ENCODE peak calls at places on chromosomes 16 and 17, in six cellular contexts. Y, D, L, H, C and J are unnamed samples. For H3K36me3 and H3K27me3, the result is how much of the 10 kb centered on the place peaks cover.

GRCh38 chr16:84279871-84280270 is 14.8 kb upstream of the WFDC1 start:
- DNase-seq in D (no peak), C (no peak), H (no peak), L (no peak), Y (no peak), J (no peak)

GRCh38 chr16:15782573-15783365 is 74.1 kb downstream of the MYH11 start:
- DNase-seq in L (no peak), D (no peak), C (no peak), Y (peak), H (peak), J (no peak)

GRCh38 chr16:17070882-17071592 is 399.7 kb downstream of the XYLT1 start:
- DNase-seq in L (no peak), C (peak), H (peak), D (peak), Y (peak), J (peak)

GRCh38 chr17:77802811-77803220 is 155.7 kb upstream of the TNRC6C start:
- DNase-seq in C (no peak), Y (peak), L (no peak), H (peak), D (no peak), J (peak)

GRCh38 chr17:1227917-1228751 is 42.1 kb upstream of the BHLHA9 start:
- DNase-seq in L (peak), D (no peak), Y (peak), C (peak), H (peak), J (no peak)

GRCh38 chr17:55479903-55480302 is 31.3 kb downstream of the SMIM36 start:
- DNase-seq in D (no peak), Y (peak), L (no peak), H (no peak), C (peak), J (no peak)

GRCh38 chr16:22926105-22926751 is 112.3 kb downstream of the HS3ST2 start:
- DNase-seq in H (no peak), L (no peak), D (no peak), Y (peak), C (no peak), J (no peak)

GRCh38 chr16:87598431-87598830 is 3.9 kb upstream of the JPH3 start:
- DNase-seq in C (no peak), L (no peak), D (no peak), Y (no peak), H (no peak), J (no peak)

GRCh38 chr16:15777533-15778203 is 79.2 kb downstream of the MYH11 start:
- DNase-seq in H (peak), L (no peak), C (peak), Y (peak), D (peak), J (no peak)

GRCh38 chr17:49457564-49458535 is 37.2 kb upstream of the NGFR start:
- DNase-seq in H (no peak), L (no peak), D (peak), Y (no peak), C (no peak), J (no peak)

GRCh38 chr17:72387487-72387886 is 266.7 kb downstream of the SOX9 start:
- DNase-seq in Y (no peak), D (no peak), C (no peak), H (no peak), L (no peak), J (no peak)

GRCh38 chr17:6668219-6668618 is 16.7 kb downstream of the C17orf100 start:
- DNase-seq in C (no peak), Y (no peak), L (no peak), H (no peak), D (no peak), J (no peak)

GRCh38 chr17:66791337-66791736 is 43.6 kb upstream of the CACNG5 start:
- DNase-seq in L (peak), Y (no peak), C (no peak), H (no peak), D (no peak), J (no peak)

GRCh38 chr16:12065866-12066545 is 89.5 kb downstream of the SNX29 start:
- DNase-seq in Y (no peak), C (no peak), D (no peak), H (no peak), L (no peak), J (no peak)

GRCh38 chr16:4135537-4135936 is 19.3 kb upstream of the ADCY9 start:
- DNase-seq in H (no peak), L (no peak), Y (no peak), D (no peak), C (no peak), J (no peak)

GRCh38 chr17:82380860-82381702 is 9.5 kb downstream of the UTS2R start:
- DNase-seq in D (peak), L (no peak), Y (no peak), H (no peak), C (no peak), J (no peak)

GRCh38 chr16:13176711-13177110 is 275.3 kb downstream of the SHISA9 start:
- DNase-seq in D (peak), C (no peak), H (no peak), L (no peak), Y (no peak), J (no peak)

GRCh38 chr17:13600475-13601316 is 1.0 kb downstream of the HS3ST3A1 start:
- DNase-seq in H (peak), Y (peak), L (no peak), D (no peak), C (no peak), J (no peak)

GRCh38 chr16:86480444-86480843 is 29.9 kb upstream of the FOXF1 start:
- DNase-seq in Y (no peak), C (no peak), L (no peak), D (no peak), H (no peak), J (no peak)

GRCh38 chr16:52357711-52358110 is 189.2 kb downstream of the TOX3 start:
- DNase-seq in L (no peak), D (no peak), H (no peak), Y (no peak), C (no peak), J (no peak)

GRCh38 chr17:63476494-63476856 is 386 bp upstream of the ACE start:
- DNase-seq in C (no peak), H (peak), D (no peak), L (no peak), Y (peak), J (no peak)

GRCh38 chr17:10261098-10261497 is 62.7 kb upstream of the GAS7 start:
- DNase-seq in C (no peak), Y (no peak), L (no peak), D (no peak), H (peak), J (no peak)

GRCh38 chr17:70270554-70270953 is 101.2 kb downstream of the KCNJ2 start:
- DNase-seq in D (no peak), Y (no peak), C (no peak), H (no peak), L (no peak), J (no peak)

GRCh38 chr16:30357715-30358576 is 2.8 kb upstream of the CD2BP2 start:
- DNase-seq in L (no peak), H (no peak), D (no peak), Y (no peak), C (no peak), J (no peak)

GRCh38 chr16:26976913-26977312 is 89.8 kb upstream of the C16orf82 start:
- DNase-seq in H (no peak), Y (no peak), D (no peak), C (no peak), L (no peak), J (no peak)

GRCh38 chr16:11100239-11100750 is 155.7 kb downstream of the SOCS1 start:
- DNase-seq in C (peak), Y (peak), H (peak), D (no peak), L (no peak), J (peak)

GRCh38 chr16:8370374-8371015 is 219.8 kb downstream of the TMEM114 start:
- DNase-seq in L (peak), D (peak), C (no peak), H (no peak), Y (no peak), J (no peak)

GRCh38 chr16:32116080-32116479 is 137.0 kb upstream of the TP53TG3D start:
- DNase-seq in C (peak), H (no peak), D (no peak), Y (no peak), L (no peak), J (no peak)

GRCh38 chr16:1526608-1527555 is 6.6 kb upstream of the TMEM204 start:
- DNase-seq in L (no peak), C (no peak), Y (no peak), H (no peak), D (no peak), J (no peak)

GRCh38 chr16:83899272-83899897 is 470 bp downstream of the MLYCD start:
- DNase-seq in H (peak), Y (peak), C (peak), L (peak), D (peak), J (no peak)

DNA sequence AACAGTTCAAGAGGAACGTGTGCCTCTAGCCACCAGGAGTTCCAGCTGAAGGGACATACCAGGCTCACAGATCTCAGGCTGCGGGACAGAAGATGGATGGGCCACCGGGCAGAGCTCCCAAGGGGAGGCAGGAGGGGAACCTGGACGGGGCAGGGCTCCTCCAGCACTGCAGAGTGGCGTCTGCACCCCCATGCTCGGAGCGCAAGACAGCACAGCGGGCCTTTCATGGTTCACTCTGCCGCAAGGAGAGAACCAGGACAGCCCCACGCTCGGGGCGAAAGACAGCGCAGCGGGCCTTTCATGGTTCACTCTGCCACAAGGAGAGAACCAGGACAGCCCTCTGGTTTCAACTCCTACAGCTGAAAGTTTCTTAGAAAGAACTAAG is 20.6 kb downstream of the SLC38A10 start:
- DNase-seq in C (no peak), Y (no peak), D (no peak), L (no peak), H (no peak), J (no peak)
- H3K36me3 ChIP-seq in C (under half), Y (under half), D (under half), L (half or more), H (under half), J (under half)

GRCh38 chr17:43547189-43547550 is 1.0 kb upstream of the ETV4 start:
- DNase-seq in D (peak), C (no peak), L (no peak), H (no peak), Y (no peak), J (no peak)

GRCh38 chr17:43543771-43544575 is 2.2 kb downstream of the ETV4 start:
- DNase-seq in Y (no peak), C (no peak), H (no peak), L (no peak), D (no peak), J (no peak)

GRCh38 chr17:43546317-43547188 is at the start of gene ETV4:
- DNase-seq in Y (peak), C (peak), H (peak), L (peak), D (peak), J (peak)

GRCh38 chr17:43543300-43543699 is 2.8 kb downstream of the ETV4 start:
- DNase-seq in D (no peak), Y (no peak), C (no peak), H (peak), L (no peak), J (no peak)

DNA sequence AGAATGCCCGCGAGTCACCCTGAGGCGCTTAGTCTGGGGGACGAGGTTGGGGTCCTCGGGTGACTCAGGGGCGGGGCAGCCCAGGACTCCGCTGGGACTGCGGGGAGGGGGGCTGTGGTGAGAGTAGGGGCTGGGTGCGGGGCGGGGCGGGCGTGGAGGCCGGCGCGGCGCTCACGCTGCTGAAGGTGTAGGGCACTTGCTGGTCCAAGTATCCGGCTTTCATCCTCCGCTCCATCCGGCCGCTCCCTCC is 832 bp downstream of the ETV4 start:
- DNase-seq in Y (peak), D (no peak), L (no peak), H (no peak), C (no peak), J (no peak)
- H3K27me3 ChIP-seq in Y (half or more), D (under half), L (under half), H (half or more), C (under half), J (under half)

DNA sequence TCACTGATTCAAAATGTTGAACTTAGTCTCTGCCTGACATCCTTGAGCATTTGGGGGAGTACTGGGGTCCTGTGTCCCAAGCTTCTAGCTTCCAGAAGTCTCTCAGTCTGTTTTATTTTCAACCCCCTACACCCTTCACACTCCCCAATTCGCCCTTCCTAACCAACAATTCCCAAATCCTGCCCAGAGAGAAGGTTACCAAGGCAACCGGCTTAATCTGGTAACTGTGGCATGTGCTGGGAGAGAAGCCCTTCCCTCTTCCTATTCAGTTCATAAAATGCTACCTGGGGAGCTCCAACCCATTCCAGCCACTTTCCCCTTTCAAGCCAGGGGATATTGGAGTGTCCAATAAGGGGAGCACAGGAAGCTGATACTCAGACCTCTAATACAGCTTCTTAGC is 1.3 kb upstream of the RAPGEFL1 start:
- DNase-seq in D (no peak), H (peak), L (no peak), Y (no peak), C (no peak), J (no peak)
- H3K36me3 ChIP-seq in D (under half), H (under half), L (under half), Y (under half), C (under half), J (under half)

DNA sequence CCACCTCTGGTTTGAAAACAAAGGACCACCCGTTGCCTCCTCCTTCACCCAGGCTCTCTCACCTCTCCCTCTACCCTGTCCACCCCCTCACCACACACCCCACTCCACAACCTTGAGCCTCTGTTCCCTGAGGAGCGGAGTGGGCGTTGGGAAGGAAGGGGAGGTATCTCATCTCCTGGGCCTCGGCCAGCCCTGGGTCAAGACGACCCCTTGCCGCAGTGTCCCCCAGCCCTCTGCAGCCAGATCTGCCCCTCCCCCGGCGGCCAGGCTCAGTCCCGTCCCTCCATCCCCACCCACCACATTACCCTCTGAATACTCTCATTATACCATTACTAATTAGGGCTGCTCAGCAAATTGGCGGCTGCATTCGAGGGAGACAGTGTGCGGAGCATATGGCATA is 123.3 kb upstream of the LHX1 start:
- DNase-seq in Y (no peak), L (no peak), D (no peak), C (no peak), H (no peak), J (no peak)
- H3K27me3 ChIP-seq in Y (under half), L (under half), D (under half), C (under half), H (under half), J (under half)

DNA sequence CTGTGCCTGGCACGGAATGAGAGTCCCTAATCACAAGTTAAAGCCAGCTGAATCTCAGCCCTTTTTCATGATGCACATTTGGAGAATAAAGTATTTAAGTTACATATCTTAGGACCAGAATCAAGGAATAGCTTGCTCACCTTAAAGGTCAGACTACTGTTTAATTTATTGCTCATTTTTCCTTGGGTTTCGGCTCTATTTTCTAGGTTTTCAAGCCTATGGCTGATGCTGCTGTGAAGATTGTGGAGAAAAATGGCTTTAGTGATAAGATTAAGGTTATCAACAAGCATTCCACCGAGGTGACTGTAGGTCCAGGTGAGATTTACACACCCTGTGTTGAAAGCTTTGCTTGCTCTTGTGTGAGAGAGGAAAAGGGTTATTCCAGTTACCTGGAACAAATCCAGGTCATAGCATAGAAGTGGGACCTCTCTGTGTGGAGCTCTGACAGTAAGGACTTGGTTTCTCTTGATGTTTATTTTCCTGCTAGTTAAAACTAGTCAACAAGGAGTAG is 18.1 kb downstream of the PRMT7 start:
- DNase-seq in Y (no peak), D (no peak), L (no peak), C (no peak), H (no peak), J (no peak)
- H3K36me3 ChIP-seq in Y (under half), D (under half), L (under half), C (under half), H (under half), J (under half)

DNA sequence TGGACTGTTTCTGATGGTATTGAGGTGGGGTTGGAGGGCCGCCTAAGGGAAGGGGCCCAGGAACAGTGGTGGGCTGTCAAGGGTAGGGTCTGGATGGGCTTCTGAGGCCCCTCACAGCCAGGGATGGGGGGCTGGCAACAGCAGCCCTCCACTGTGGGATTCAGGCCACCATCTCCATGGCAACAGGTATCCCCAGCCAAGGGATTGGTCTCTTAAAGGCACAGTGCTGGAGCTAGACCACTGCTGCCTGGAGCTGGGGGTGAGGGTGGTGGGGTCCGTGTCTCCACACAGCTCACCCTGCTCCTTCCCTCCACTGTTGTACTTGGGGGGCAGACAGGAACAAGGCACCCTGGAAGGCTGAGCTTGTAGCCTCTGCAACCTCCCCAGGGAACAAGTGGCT is 41.8 kb downstream of the PSME3IP1 start:
- DNase-seq in Y (no peak), D (no peak), H (no peak), L (no peak), C (no peak), J (no peak)
- H3K27me3 ChIP-seq in Y (under half), D (under half), H (under half), L (under half), C (under half), J (under half)

GRCh38 chr16:14677627-14678026 is 16.5 kb downstream of the PLA2G10 start:
- DNase-seq in C (no peak), D (no peak), H (no peak), L (no peak), Y (no peak), J (no peak)

GRCh38 chr16:14682121-14682520 is 12.0 kb downstream of the PLA2G10 start:
- DNase-seq in D (no peak), Y (no peak), H (no peak), C (no peak), L (no peak), J (no peak)

GRCh38 chr16:14676633-14677032 is 17.5 kb downstream of the PLA2G10 start:
- DNase-seq in H (no peak), D (no peak), L (no peak), C (no peak), Y (no peak), J (no peak)

GRCh38 chr16:14681115-14681514 is 13.0 kb downstream of the PLA2G10 start:
- DNase-seq in L (no peak), C (no peak), H (no peak), D (no peak), Y (no peak), J (no peak)

DNA sequence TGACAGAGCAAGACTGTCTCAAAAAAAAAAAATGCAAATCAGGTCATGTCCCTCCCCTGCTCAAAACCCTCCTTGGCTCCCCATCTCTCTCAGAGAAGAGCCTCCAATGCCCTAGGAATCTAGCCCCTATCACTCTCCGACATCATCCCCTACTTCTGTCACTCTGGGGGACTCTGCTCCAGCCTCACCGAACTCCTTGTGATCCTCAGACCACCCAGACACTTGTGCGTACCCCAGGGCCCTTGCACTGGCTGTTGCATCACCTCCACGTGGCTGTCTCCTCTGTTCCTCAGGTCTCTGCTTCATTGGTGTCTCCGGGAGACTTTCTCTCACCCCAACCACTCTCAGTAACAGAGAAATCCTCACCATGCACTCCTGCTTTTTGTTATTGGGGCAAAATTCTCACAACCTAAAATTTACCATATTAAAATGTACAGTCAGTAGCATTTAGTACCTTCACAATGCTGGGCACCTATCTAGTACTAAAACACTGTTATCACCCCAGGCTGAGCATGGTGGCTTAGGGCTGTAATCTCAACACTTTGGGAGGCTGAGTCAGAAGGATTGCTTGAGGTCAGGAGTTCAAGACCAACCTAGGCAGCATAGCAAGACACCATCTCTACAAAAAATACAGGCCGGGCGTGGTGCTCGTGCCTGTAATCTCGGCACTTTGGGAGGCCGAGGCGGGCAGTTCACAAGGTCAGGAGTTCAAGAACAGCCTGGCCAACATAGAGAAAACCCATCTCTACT is 15.2 kb downstream of the PLA2G10 start:
- DNase-seq in H (no peak), D (no peak), Y (no peak), C (no peak), L (no peak), J (no peak)
- H3K36me3 ChIP-seq in H (under half), D (under half), Y (under half), C (under half), L (under half), J (under half)

DNA sequence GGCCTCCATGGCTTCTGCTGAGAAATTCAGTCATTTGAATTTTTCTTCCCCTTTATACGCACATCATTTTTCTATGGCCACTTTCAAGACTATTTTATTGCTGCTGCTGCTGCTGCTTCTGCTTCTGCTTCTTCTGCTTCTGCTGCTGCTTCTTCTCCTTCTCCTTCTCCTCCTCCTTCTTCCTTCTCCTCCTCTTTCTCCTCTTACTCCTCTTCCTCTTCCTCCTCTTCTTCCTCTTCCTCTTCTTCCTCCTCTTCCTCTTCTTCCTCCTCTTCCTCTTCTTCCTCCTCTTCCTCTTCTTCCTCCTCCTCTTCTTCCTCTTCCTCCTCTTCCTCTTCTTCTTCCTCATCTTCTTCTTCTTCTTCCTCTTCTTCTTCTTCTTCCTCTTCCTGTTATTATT is 22.4 kb downstream of the CPD start:
- DNase-seq in H (no peak), D (no peak), Y (no peak), C (no peak), L (no peak), J (no peak)
- H3K27me3 ChIP-seq in H (under half), D (under half), Y (under half), C (under half), L (under half), J (under half)